ENCODE peak calls at places on chromosomes 11 and 22, in five cellular contexts. S is erythroblast, M is HCT116, X is esophagus squamous epithelium, R is adrenal gland. A is an unnamed sample.

GRCh38 chr22:30574095-30574981 is at the start of gene GAL3ST1:
- DNase-seq in X (no peak), S (no peak), M (no peak), R (no peak), A (no peak)

GRCh38 chr11:63567044-63567840 is 4.1 kb upstream of the PLAAT2 start:
- DNase-seq in M (peak), S (peak), R (no peak), X (no peak), A (peak)

GRCh38 chr22:44261861-44262595 is 50.7 kb downstream of the SHISAL1 start:
- DNase-seq in R (no peak), M (no peak), S (peak), X (no peak), A (no peak)

GRCh38 chr22:27804683-27805297 is 3.2 kb upstream of the MN1 start:
- DNase-seq in M (no peak), S (peak), R (peak), X (no peak), A (peak)

GRCh38 chr11:117039897-117040296 is 58.3 kb downstream of the SIK3 start:
- DNase-seq in S (no peak), M (no peak), R (no peak), X (no peak), A (no peak)

GRCh38 chr22:39408173-39408572 is 8.6 kb downstream of the TAB1 start:
- DNase-seq in M (no peak), S (no peak), R (no peak), X (no peak), A (no peak)

GRCh38 chr22:30228509-30229359 is 17.8 kb downstream of the LIF start:
- DNase-seq in S (no peak), M (no peak), X (no peak), R (no peak), A (no peak)

GRCh38 chr11:95515379-95515778 is 274.2 kb downstream of the FAM76B start:
- DNase-seq in R (no peak), M (no peak), X (no peak), S (no peak), A (no peak)

GRCh38 chr11:72778535-72779494 is 15.0 kb downstream of the STARD10 start:
- DNase-seq in S (no peak), X (no peak), M (no peak), R (no peak), A (no peak)
- TF ChIP-seq POLR2A in S (no peak), X (no peak), M (no peak), R (no peak), A (no peak)

DNA sequence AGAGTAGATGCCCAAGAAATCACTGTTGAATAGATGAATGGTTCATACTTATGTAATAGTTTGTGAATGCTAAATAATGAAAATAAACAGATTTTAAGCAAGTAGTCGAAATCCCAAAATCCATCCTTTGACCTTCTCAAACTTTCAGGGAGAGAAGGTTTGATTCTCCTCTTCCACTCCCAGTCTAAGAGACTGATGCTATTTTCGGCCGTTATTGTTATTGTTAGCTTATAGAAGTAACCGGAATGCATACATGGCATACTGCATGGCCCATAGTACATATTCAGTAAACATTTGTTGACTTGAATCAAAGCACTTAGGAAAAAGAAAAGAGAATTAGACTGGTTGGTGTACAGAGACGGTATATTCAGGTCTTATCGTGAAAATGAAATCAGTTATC is 76.6 kb downstream of the NAV2 start:
- DNase-seq in M (no peak), S (no peak), R (no peak), X (no peak), A (no peak)
- TF ChIP-seq POLR2A in M (no peak), S (no peak), R (no peak), X (no peak), A (no peak)

DNA sequence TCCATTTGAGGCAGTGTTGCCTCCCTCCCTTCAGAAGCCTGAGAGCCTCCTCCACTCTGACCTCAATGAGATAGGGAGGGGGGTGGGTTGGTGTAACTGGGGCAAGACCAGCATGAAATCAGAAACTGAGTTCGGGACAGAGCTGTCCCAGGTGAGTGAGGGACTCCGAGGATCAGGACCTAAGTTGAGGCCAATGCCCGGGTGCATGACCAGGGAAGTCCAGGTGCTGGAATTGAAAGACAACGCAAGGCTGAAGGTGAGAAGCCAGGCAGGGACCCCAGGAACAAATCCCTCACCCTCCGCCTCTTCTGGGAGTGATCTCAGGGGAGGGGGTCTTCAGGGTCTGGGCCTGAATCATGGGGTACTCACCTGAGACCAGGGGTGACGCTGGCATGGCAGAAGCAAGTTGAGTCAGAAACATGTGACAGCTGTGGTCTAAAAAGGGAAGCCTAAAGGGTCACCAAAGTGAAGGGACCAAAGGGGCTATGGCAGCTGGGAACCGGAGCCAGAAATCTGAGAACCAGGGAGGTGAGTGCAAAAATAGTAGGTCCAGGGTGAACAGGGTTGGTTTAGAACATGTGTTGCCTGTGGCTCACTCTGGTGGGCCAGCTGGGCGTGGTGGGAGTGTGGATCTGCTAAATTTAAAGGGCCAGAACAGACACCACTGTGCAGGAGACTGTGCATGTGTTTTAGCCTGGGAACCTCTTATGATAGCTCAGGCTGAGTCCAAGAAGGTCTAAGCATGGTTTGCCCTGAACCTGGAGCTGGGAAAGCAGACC is 41.1 kb upstream of the ZBED5 start:
- DNase-seq in X (no peak), S (no peak), M (no peak), R (no peak), A (no peak)
- TF ChIP-seq POLR2A in X (no peak), S (no peak), M (no peak), R (no peak), A (no peak)

DNA sequence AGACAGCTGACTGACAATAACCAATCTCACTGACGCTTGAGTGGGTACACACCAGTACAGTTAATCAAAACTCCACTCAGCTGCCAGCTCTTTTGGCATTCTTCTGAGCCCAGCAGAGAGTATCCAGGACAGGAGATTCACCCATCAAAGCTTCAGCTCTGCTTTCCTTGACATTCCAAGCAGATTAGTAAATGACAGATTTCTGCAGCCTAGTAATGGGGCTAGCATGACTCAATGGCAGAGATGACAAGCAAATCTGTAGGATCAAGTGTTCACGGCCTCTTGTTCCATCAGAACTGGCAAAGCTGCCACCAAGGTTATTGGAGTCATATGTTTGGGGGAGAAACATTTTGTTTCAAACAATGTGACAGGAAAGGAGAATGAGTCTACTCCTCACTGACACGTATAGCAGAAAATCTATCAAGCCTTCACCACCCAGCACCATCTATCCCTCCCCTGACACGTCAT is 420.0 kb downstream of the DYNC2H1 start:
- DNase-seq in R (no peak), S (no peak), X (no peak), M (no peak), A (no peak)
- TF ChIP-seq POLR2A in R (no peak), S (no peak), X (no peak), M (no peak), A (no peak)

GRCh38 chr11:9613830-9614762 is 40.6 kb downstream of the WEE1 start:
- DNase-seq in S (peak), X (peak), R (peak), M (peak), A (peak)
- TF ChIP-seq POLR2A in S (peak), X (peak), R (peak), M (no peak), A (peak)

GRCh38 chr22:20782083-20782482 is 8.2 kb downstream of the SERPIND1 start:
- DNase-seq in R (no peak), X (no peak), S (no peak), M (no peak), A (no peak)
- TF ChIP-seq POLR2A in R (no peak), X (no peak), S (no peak), M (no peak), A (no peak)

DNA sequence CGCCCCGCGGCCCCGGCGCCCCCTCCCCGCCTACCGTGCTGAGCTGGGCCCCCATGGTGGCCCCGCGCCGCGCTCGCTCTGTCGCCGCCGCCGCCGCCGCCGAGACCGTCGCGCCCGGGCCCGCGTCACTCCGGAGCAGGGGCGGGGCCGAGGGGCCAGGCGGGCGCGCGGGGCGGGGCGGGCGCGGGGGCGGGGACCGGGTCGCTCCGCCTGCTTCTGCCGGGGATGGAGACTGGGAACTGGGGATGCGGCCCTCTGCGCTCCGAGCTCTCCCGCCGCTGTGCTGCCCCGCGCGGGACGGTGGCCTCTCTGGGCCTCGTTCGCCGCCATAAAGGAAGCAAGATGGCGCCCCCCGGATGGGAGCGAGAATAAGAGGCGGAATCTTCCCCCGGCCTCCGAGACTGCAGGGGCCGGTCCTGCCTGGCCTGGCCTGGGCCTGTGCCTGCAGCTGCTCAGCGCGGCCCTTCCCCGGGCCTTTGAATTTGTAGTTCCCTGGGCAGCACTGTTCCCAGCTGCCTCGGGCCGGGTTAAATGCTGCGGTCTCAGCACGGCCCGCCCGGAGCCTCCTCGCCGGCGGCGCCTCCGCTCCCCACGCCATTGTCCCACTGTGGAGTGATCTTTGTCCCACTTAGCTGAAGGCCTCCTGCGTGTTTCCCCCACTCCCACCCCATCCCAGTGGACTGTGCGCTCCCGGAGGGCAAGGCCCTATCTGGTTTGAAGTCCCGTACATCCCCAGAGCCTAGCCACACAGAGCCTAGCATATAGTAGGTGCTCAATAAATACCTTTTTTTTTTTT is at the start of gene CYB5R3:
- DNase-seq in M (peak), X (peak), S (peak), R (peak), A (peak)
- TF ChIP-seq POLR2A in M (peak), X (no peak), S (no peak), R (peak), A (peak)